ENCODE peak calls at places on chromosomes 16 and 17, in four cellular contexts. One of them, this sample, is unnamed.

GRCh38 chr16:13427943-13428342 is 492.0 kb upstream of the ERCC4 start:
- DNase-seq in HT1080: no peak
- DNase-seq in activated naive CD4-positive, alpha-beta T cell treated with Interleukin-2 at 50 U/mL for 16 hours: no peak
- DNase-seq in NCI-H510A treated with DMSO at 0.1 percent for 48 hours: no peak
- DNase-seq in this sample: no peak

GRCh38 chr17:58641937-58642336 is 49.9 kb downstream of the TEX14 start:
- DNase-seq in HT1080: peak; percentile 40
- DNase-seq in activated naive CD4-positive, alpha-beta T cell treated with Interleukin-2 at 50 U/mL for 16 hours: no peak
- DNase-seq in NCI-H510A treated with DMSO at 0.1 percent for 48 hours: no peak
- DNase-seq in this sample: no peak

GRCh38 chr17:61002316-61002736 is 324.7 kb downstream of the BCAS3 start:
- DNase-seq in HT1080: peak; percentile 6
- DNase-seq in activated naive CD4-positive, alpha-beta T cell treated with Interleukin-2 at 50 U/mL for 16 hours: no peak
- DNase-seq in NCI-H510A treated with DMSO at 0.1 percent for 48 hours: peak; percentile 44
- DNase-seq in this sample: no peak

GRCh38 chr17:47905221-47905733 is 9.2 kb downstream of the SP2 start:
- DNase-seq in HT1080: no peak
- DNase-seq in activated naive CD4-positive, alpha-beta T cell treated with Interleukin-2 at 50 U/mL for 16 hours: no peak
- DNase-seq in NCI-H510A treated with DMSO at 0.1 percent for 48 hours: no peak
- DNase-seq in this sample: no peak

GRCh38 chr16:6484931-6485330 is 847.7 kb upstream of the RBFOX1 start:
- DNase-seq in HT1080: peak; percentile 1
- DNase-seq in activated naive CD4-positive, alpha-beta T cell treated with Interleukin-2 at 50 U/mL for 16 hours: no peak
- DNase-seq in NCI-H510A treated with DMSO at 0.1 percent for 48 hours: no peak
- DNase-seq in this sample: no peak

GRCh38 chr17:70913086-70913485 is 743.8 kb downstream of the KCNJ2 start:
- DNase-seq in HT1080: no peak
- DNase-seq in activated naive CD4-positive, alpha-beta T cell treated with Interleukin-2 at 50 U/mL for 16 hours: no peak
- DNase-seq in NCI-H510A treated with DMSO at 0.1 percent for 48 hours: no peak
- DNase-seq in this sample: no peak

GRCh38 chr17:63698381-63698885 is 1.5 kb downstream of the LIMD2 start:
- DNase-seq in HT1080: no peak
- DNase-seq in activated naive CD4-positive, alpha-beta T cell treated with Interleukin-2 at 50 U/mL for 16 hours: peak; percentile 34
- DNase-seq in NCI-H510A treated with DMSO at 0.1 percent for 48 hours: no peak
- DNase-seq in this sample: peak; percentile 42

GRCh38 chr16:83810906-83811305 is 3.1 kb downstream of the HSBP1 start:
- DNase-seq in HT1080: no peak
- DNase-seq in activated naive CD4-positive, alpha-beta T cell treated with Interleukin-2 at 50 U/mL for 16 hours: no peak
- DNase-seq in NCI-H510A treated with DMSO at 0.1 percent for 48 hours: no peak
- DNase-seq in this sample: no peak

GRCh38 chr16:11389631-11390565 is 44.6 kb downstream of the RMI2 start:
- DNase-seq in HT1080: no peak
- DNase-seq in activated naive CD4-positive, alpha-beta T cell treated with Interleukin-2 at 50 U/mL for 16 hours: no peak
- DNase-seq in NCI-H510A treated with DMSO at 0.1 percent for 48 hours: peak; percentile 30
- DNase-seq in this sample: no peak

GRCh38 chr17:5508855-5509254 is 22.5 kb downstream of the MIS12 start:
- DNase-seq in HT1080: peak; percentile 69
- DNase-seq in activated naive CD4-positive, alpha-beta T cell treated with Interleukin-2 at 50 U/mL for 16 hours: no peak
- DNase-seq in NCI-H510A treated with DMSO at 0.1 percent for 48 hours: peak; percentile 17
- DNase-seq in this sample: no peak

GRCh38 chr17:64732336-64733006 is 70.4 kb upstream of the SMURF2 start:
- DNase-seq in HT1080: peak; percentile 88
- DNase-seq in activated naive CD4-positive, alpha-beta T cell treated with Interleukin-2 at 50 U/mL for 16 hours: no peak
- DNase-seq in NCI-H510A treated with DMSO at 0.1 percent for 48 hours: no peak
- DNase-seq in this sample: no peak

GRCh38 chr16:61791465-61791864 is 244.8 kb downstream of the CDH8 start:
- DNase-seq in HT1080: no peak
- DNase-seq in activated naive CD4-positive, alpha-beta T cell treated with Interleukin-2 at 50 U/mL for 16 hours: no peak
- DNase-seq in NCI-H510A treated with DMSO at 0.1 percent for 48 hours: no peak
- DNase-seq in this sample: no peak

GRCh38 chr17:65754081-65754480 is 192.6 kb upstream of the AXIN2 start:
- DNase-seq in HT1080: no peak
- DNase-seq in activated naive CD4-positive, alpha-beta T cell treated with Interleukin-2 at 50 U/mL for 16 hours: no peak
- DNase-seq in NCI-H510A treated with DMSO at 0.1 percent for 48 hours: no peak
- DNase-seq in this sample: no peak

GRCh38 chr17:47620503-47621245 is 29.0 kb upstream of the KPNB1 start:
- DNase-seq in HT1080: no peak
- DNase-seq in activated naive CD4-positive, alpha-beta T cell treated with Interleukin-2 at 50 U/mL for 16 hours: no peak
- DNase-seq in NCI-H510A treated with DMSO at 0.1 percent for 48 hours: peak; percentile 18
- DNase-seq in this sample: no peak

GRCh38 chr17:57289130-57289529 is 32.8 kb downstream of the MSI2 start:
- DNase-seq in HT1080: no peak
- DNase-seq in activated naive CD4-positive, alpha-beta T cell treated with Interleukin-2 at 50 U/mL for 16 hours: no peak
- DNase-seq in NCI-H510A treated with DMSO at 0.1 percent for 48 hours: no peak
- DNase-seq in this sample: no peak

GRCh38 chr17:40069751-40070643 is 7.2 kb downstream of the THRA start:
- DNase-seq in HT1080: peak; percentile 30
- DNase-seq in activated naive CD4-positive, alpha-beta T cell treated with Interleukin-2 at 50 U/mL for 16 hours: peak; percentile 27
- DNase-seq in NCI-H510A treated with DMSO at 0.1 percent for 48 hours: peak; percentile 75
- DNase-seq in this sample: peak; percentile 30

GRCh38 chr17:77325826-77326581 is 185.2 kb downstream of the SEC14L1 start:
- DNase-seq in HT1080: no peak
- DNase-seq in activated naive CD4-positive, alpha-beta T cell treated with Interleukin-2 at 50 U/mL for 16 hours: no peak
- DNase-seq in NCI-H510A treated with DMSO at 0.1 percent for 48 hours: no peak
- DNase-seq in this sample: no peak

GRCh38 chr17:14797801-14798200 is 467.3 kb downstream of the PMP22 start:
- DNase-seq in HT1080: no peak
- DNase-seq in activated naive CD4-positive, alpha-beta T cell treated with Interleukin-2 at 50 U/mL for 16 hours: no peak
- DNase-seq in NCI-H510A treated with DMSO at 0.1 percent for 48 hours: no peak
- DNase-seq in this sample: no peak

GRCh38 chr16:90008708-90009145 is 10.5 kb downstream of the DBNDD1 start:
- DNase-seq in HT1080: peak; percentile 45
- DNase-seq in activated naive CD4-positive, alpha-beta T cell treated with Interleukin-2 at 50 U/mL for 16 hours: peak; percentile 68
- DNase-seq in NCI-H510A treated with DMSO at 0.1 percent for 48 hours: no peak
- DNase-seq in this sample: peak; percentile 73

GRCh38 chr16:16830973-16831372 is 452.0 kb downstream of the NPIPA7 start:
- DNase-seq in HT1080: peak; percentile 77
- DNase-seq in activated naive CD4-positive, alpha-beta T cell treated with Interleukin-2 at 50 U/mL for 16 hours: no peak
- DNase-seq in NCI-H510A treated with DMSO at 0.1 percent for 48 hours: no peak
- DNase-seq in this sample: no peak

GRCh38 chr16:54140057-54140787 is 146.4 kb downstream of the IRX3 start:
- DNase-seq in HT1080: no peak
- DNase-seq in activated naive CD4-positive, alpha-beta T cell treated with Interleukin-2 at 50 U/mL for 16 hours: no peak
- DNase-seq in NCI-H510A treated with DMSO at 0.1 percent for 48 hours: no peak
- DNase-seq in this sample: no peak

GRCh38 chr17:61235821-61236197 is 163.8 kb upstream of the TBX2 start:
- DNase-seq in HT1080: no peak
- DNase-seq in activated naive CD4-positive, alpha-beta T cell treated with Interleukin-2 at 50 U/mL for 16 hours: no peak
- DNase-seq in NCI-H510A treated with DMSO at 0.1 percent for 48 hours: no peak
- DNase-seq in this sample: no peak

GRCh38 chr17:32732900-32733299 is 144.0 kb downstream of the MYO1D start:
- DNase-seq in HT1080: no peak
- DNase-seq in activated naive CD4-positive, alpha-beta T cell treated with Interleukin-2 at 50 U/mL for 16 hours: no peak
- DNase-seq in NCI-H510A treated with DMSO at 0.1 percent for 48 hours: no peak
- DNase-seq in this sample: no peak

GRCh38 chr16:11715246-11715947 is 27.3 kb downstream of the TXNDC11 start:
- DNase-seq in HT1080: no peak
- DNase-seq in activated naive CD4-positive, alpha-beta T cell treated with Interleukin-2 at 50 U/mL for 16 hours: no peak
- DNase-seq in NCI-H510A treated with DMSO at 0.1 percent for 48 hours: no peak
- DNase-seq in this sample: no peak

GRCh38 chr16:75552951-75553350 is 3.1 kb downstream of the TMEM231 start:
- DNase-seq in HT1080: no peak
- DNase-seq in activated naive CD4-positive, alpha-beta T cell treated with Interleukin-2 at 50 U/mL for 16 hours: no peak
- DNase-seq in NCI-H510A treated with DMSO at 0.1 percent for 48 hours: no peak
- DNase-seq in this sample: no peak

GRCh38 chr17:66040402-66040801 is 151.5 kb downstream of the CEP112 start:
- DNase-seq in HT1080: no peak
- DNase-seq in activated naive CD4-positive, alpha-beta T cell treated with Interleukin-2 at 50 U/mL for 16 hours: no peak
- DNase-seq in NCI-H510A treated with DMSO at 0.1 percent for 48 hours: no peak
- DNase-seq in this sample: no peak

GRCh38 chr17:68353121-68353521 is 61.8 kb downstream of the ARSG start:
- DNase-seq in HT1080: no peak
- DNase-seq in activated naive CD4-positive, alpha-beta T cell treated with Interleukin-2 at 50 U/mL for 16 hours: no peak
- DNase-seq in NCI-H510A treated with DMSO at 0.1 percent for 48 hours: no peak
- DNase-seq in this sample: no peak

GRCh38 chr17:47846741-47847340 is 4.1 kb downstream of the SP6 start:
- DNase-seq in HT1080: no peak
- DNase-seq in activated naive CD4-positive, alpha-beta T cell treated with Interleukin-2 at 50 U/mL for 16 hours: no peak
- DNase-seq in NCI-H510A treated with DMSO at 0.1 percent for 48 hours: no peak
- DNase-seq in this sample: no peak

GRCh38 chr16:50114357-50115129 is 38.6 kb upstream of the TENT4B start:
- DNase-seq in HT1080: no peak
- DNase-seq in activated naive CD4-positive, alpha-beta T cell treated with Interleukin-2 at 50 U/mL for 16 hours: no peak
- DNase-seq in NCI-H510A treated with DMSO at 0.1 percent for 48 hours: no peak
- DNase-seq in this sample: no peak

GRCh38 chr17:142102-142661 is 4.8 kb downstream of the SCGB1C2 start:
- DNase-seq in HT1080: no peak
- DNase-seq in activated naive CD4-positive, alpha-beta T cell treated with Interleukin-2 at 50 U/mL for 16 hours: peak; percentile 13
- DNase-seq in NCI-H510A treated with DMSO at 0.1 percent for 48 hours: no peak
- DNase-seq in this sample: peak; percentile 77

GRCh38 chr17:39177256-39177655 is 11.3 kb upstream of the ARL5C start:
- DNase-seq in HT1080: no peak
- DNase-seq in activated naive CD4-positive, alpha-beta T cell treated with Interleukin-2 at 50 U/mL for 16 hours: no peak
- DNase-seq in NCI-H510A treated with DMSO at 0.1 percent for 48 hours: no peak
- DNase-seq in this sample: no peak

GRCh38 chr17:81468111-81468764 is 44.4 kb downstream of the ACTG1 start:
- DNase-seq in HT1080: no peak
- DNase-seq in activated naive CD4-positive, alpha-beta T cell treated with Interleukin-2 at 50 U/mL for 16 hours: no peak
- DNase-seq in NCI-H510A treated with DMSO at 0.1 percent for 48 hours: no peak
- DNase-seq in this sample: no peak

GRCh38 chr17:16915752-16916556 is 56.0 kb downstream of the TNFRSF13B start:
- DNase-seq in HT1080: peak; percentile 50
- DNase-seq in activated naive CD4-positive, alpha-beta T cell treated with Interleukin-2 at 50 U/mL for 16 hours: peak; percentile 20
- DNase-seq in NCI-H510A treated with DMSO at 0.1 percent for 48 hours: peak; percentile 78
- DNase-seq in this sample: peak; percentile 33

GRCh38 chr17:40326014-40326831 is 17.2 kb downstream of the RARA start:
- DNase-seq in HT1080: no peak
- DNase-seq in activated naive CD4-positive, alpha-beta T cell treated with Interleukin-2 at 50 U/mL for 16 hours: peak; percentile 53
- DNase-seq in NCI-H510A treated with DMSO at 0.1 percent for 48 hours: no peak
- DNase-seq in this sample: peak; percentile 54

GRCh38 chr16:86455116-86455515 is 55.2 kb upstream of the FOXF1 start:
- DNase-seq in HT1080: peak; percentile 48
- DNase-seq in activated naive CD4-positive, alpha-beta T cell treated with Interleukin-2 at 50 U/mL for 16 hours: no peak
- DNase-seq in NCI-H510A treated with DMSO at 0.1 percent for 48 hours: no peak
- DNase-seq in this sample: no peak

GRCh38 chr16:59249049-59249448 is 514.9 kb upstream of the GOT2 start:
- DNase-seq in HT1080: no peak
- DNase-seq in activated naive CD4-positive, alpha-beta T cell treated with Interleukin-2 at 50 U/mL for 16 hours: no peak
- DNase-seq in NCI-H510A treated with DMSO at 0.1 percent for 48 hours: no peak
- DNase-seq in this sample: no peak

This sample was measured in stimulated activated CD4-positive, alpha-beta T cell treated with anti-CD3 and anti-CD28 coated beads, Interleukin-1b, Interleukin-23, amount 100 ng/mL, for 48 hours.